ENCODE peak calls at places on chromosome 2, in ten cellular contexts. W is cardiac fibroblast, T is A549, R is IMR-90, Q is sigmoid colon, O is right lobe of liver, S is neural progenitor cell, I is CD14-positive monocyte, L is tibial artery, Z is fibroblast of villous mesenchyme. D is an unnamed sample.
A peak's percentile ranks its signal among the peaks of the same experiment; 100 is the strongest.

GRCh38 chr2:7045601-7046590 is 128.7 kb downstream of the RNF144A start:
- DNase-seq in Z (no peak), Q (no peak), O (no peak), T (no peak), R (no peak), S (no peak), I (no peak), L (no peak), W (no peak), D (no peak)

GRCh38 chr2:25714740-25715139 is 41.4 kb upstream of the DTNB start:
- DNase-seq in L (no peak), Q (no peak), S (no peak), I (no peak), O (no peak), T (peak; percentile 31), R (peak; percentile 16), Z (peak; percentile 8), W (peak; percentile 20), D (no peak)

GRCh38 chr2:197372582-197372981 is 62.0 kb upstream of the ANKRD44 start:
- DNase-seq in O (no peak), Q (no peak), W (peak; percentile 49), I (no peak), L (no peak), Z (no peak), T (no peak), S (no peak), R (peak; percentile 36), D (no peak)

GRCh38 chr2:207041279-207041678 is 102.0 kb downstream of the CPO start:
- DNase-seq in S (peak; percentile 54), I (no peak), W (peak; percentile 49), L (no peak), T (no peak), Q (no peak), O (no peak), R (no peak), Z (no peak), D (no peak)

GRCh38 chr2:167406558-167406957 is 518.3 kb downstream of the XIRP2 start:
- DNase-seq in T (no peak), R (no peak), Z (no peak), I (no peak), L (no peak), W (peak; percentile 69), S (peak; percentile 85), O (no peak), Q (no peak), D (no peak)

GRCh38 chr2:231718799-231719198 is 10.5 kb downstream of the PTMA start:
- DNase-seq in O (no peak), L (no peak), W (no peak), T (no peak), Z (no peak), I (no peak), S (no peak), Q (peak; percentile 30), R (no peak), D (no peak)

GRCh38 chr2:53785378-53785777 is 1.4 kb downstream of the ASB3 start:
- DNase-seq in Q (no peak), O (no peak), W (no peak), L (no peak), I (no peak), R (no peak), T (no peak), S (no peak), Z (no peak), D (no peak)

GRCh38 chr2:172083725-172084483 is 1.4 kb upstream of the DLX1 start:
- DNase-seq in R (no peak), T (no peak), Z (no peak), L (no peak), W (no peak), O (no peak), S (peak; percentile 35), Q (no peak), I (no peak), D (peak; percentile 23)

GRCh38 chr2:43762286-43762685 is 11.6 kb upstream of the DYNC2LI1 start:
- DNase-seq in Q (no peak), I (no peak), S (no peak), L (no peak), R (peak; percentile 41), Z (no peak), O (no peak), T (no peak), W (peak; percentile 26), D (no peak)

GRCh38 chr2:192197387-192197786 is 2.7 kb upstream of the TMEFF2 start:
- DNase-seq in T (peak; percentile 3), Q (no peak), Z (no peak), L (no peak), W (peak; percentile 38), I (no peak), R (no peak), S (no peak), O (no peak), D (no peak)

GRCh38 chr2:25274868-25275574 is 66.7 kb downstream of the DNMT3A start:
- DNase-seq in I (no peak), T (no peak), R (peak; percentile 52), Z (no peak), Q (peak; percentile 79), O (no peak), W (peak; percentile 10), L (no peak), S (no peak), D (peak; percentile 69)

GRCh38 chr2:39516347-39517101 is 79.4 kb upstream of the MAP4K3 start:
- DNase-seq in L (no peak), O (peak; percentile 55), I (no peak), R (peak; percentile 58), W (peak; percentile 76), T (no peak), S (peak; percentile 52), Z (peak; percentile 76), Q (peak; percentile 92), D (no peak)

DNA sequence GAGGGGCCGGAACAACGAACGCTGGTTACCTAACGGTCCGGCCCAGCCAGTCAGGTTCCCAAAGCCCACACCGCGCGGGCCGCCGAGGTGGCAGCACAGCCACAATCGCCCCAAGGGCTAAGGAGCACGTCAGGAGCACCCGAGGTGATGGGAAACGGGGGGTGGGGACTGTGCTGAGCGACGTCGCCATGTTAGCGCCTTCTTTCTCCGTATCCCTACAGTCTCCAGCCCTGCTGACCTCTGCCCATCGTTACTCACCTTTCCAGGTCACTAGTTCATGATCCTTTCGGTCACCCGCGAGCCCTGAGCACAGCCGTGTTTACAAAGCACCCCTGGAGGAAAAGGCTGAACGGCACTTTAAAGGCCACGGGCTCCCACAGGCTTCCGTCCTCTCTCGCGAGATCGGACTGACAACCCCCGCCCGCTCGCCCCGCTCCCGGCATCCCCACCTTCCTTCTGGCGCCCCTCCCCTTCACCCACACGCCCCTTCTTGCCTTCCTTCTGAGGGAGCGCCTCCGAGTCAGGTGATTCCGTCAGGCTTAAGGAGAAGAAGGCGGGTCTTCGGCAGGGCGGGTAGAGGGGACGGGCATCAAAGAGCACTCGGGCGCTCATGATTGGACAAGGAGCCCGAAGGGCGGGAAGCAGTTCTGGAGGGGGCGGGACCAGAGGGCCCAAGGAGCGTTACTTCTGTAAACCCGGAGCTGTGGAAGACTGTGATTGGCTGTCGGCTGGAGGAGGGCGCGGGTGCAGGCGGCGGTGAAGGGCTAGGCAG is at the start of gene ATF2:
- DNase-seq in T (peak; percentile 90), W (peak; percentile 100), Z (peak; percentile 100), S (peak; percentile 100), Q (peak; percentile 100), R (peak; percentile 100), L (peak; percentile 100), I (peak; percentile 100), O (peak; percentile 99), D (peak; percentile 90)
- TF ChIP-seq CTCF in T (no peak), W (peak; percentile 11), Z (no peak), S (no peak), Q (no peak), R (no peak), L (no peak), I (no peak), O (no peak), D (no peak)

GRCh38 chr2:127408807-127409099 is 9.5 kb upstream of the PROC start:
- DNase-seq in W (no peak), I (no peak), L (no peak), O (no peak), R (no peak), Z (no peak), T (no peak), S (peak; percentile 42), Q (no peak), D (no peak)
- TF ChIP-seq CTCF in W (no peak), I (no peak), L (no peak), O (no peak), R (no peak), Z (no peak), T (no peak), S (no peak), Q (no peak), D (no peak)

GRCh38 chr2:136404925-136405324 is 287.0 kb upstream of the CXCR4 start:
- DNase-seq in L (no peak), S (no peak), I (no peak), Q (no peak), Z (no peak), O (no peak), W (no peak), T (no peak), R (no peak), D (no peak)

GRCh38 chr2:136407952-136408318 is 290.0 kb upstream of the CXCR4 start:
- DNase-seq in W (no peak), O (no peak), Q (no peak), L (no peak), S (no peak), Z (no peak), R (no peak), T (no peak), I (no peak), D (no peak)

GRCh38 chr2:136407113-136407951 is 289.4 kb upstream of the CXCR4 start:
- DNase-seq in R (no peak), T (no peak), O (no peak), Z (no peak), L (no peak), I (no peak), S (peak; percentile 26), Q (no peak), W (no peak), D (no peak)

GRCh38 chr2:136399667-136400316 is 281.8 kb upstream of the CXCR4 start:
- DNase-seq in Q (no peak), O (no peak), Z (no peak), S (no peak), I (no peak), W (no peak), T (no peak), L (no peak), R (no peak), D (no peak)

DNA sequence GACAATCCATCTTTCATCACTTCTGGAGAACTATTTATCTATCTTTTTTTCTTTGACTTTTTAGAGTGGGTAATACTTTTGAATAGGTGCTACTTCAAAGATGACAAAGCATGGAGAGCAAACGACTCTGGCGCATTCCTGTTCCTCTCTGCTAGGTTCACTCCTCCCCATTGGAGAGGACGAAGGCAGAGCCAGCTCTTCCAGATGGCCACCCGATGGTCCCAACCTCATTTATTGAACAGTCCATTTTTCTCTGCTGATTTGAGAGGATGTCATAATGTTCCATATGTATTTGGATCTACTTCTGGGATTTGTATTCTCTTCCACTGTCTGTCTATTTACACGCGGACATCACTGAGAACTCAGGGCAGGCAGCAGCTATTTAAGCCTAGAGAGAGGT is 284.3 kb upstream of the CXCR4 start:
- DNase-seq in O (no peak), R (no peak), I (no peak), L (no peak), S (no peak), Q (no peak), T (no peak), Z (no peak), W (no peak), D (no peak)
- TF ChIP-seq CTCF in O (no peak), R (no peak), I (no peak), L (no peak), S (no peak), Q (no peak), T (no peak), Z (no peak), W (no peak), D (no peak)

GRCh38 chr2:182463760-182464159 is 36.9 kb upstream of the PDE1A start:
- DNase-seq in Z (no peak), S (no peak), R (no peak), O (no peak), Q (no peak), W (no peak), T (no peak), I (no peak), L (no peak), D (no peak)
- TF ChIP-seq CTCF in Z (no peak), S (no peak), R (no peak), O (no peak), Q (no peak), W (no peak), T (no peak), I (no peak), L (no peak), D (no peak)